ENCODE peak calls at places on chromosome 16, in six cellular contexts. B, D, T, C, H and R are unnamed samples.

GRCh38 chr16:22624038-22624656 is 113.5 kb downstream of the NPIPB5 start:
- DNase-seq in B (no peak), D (no peak), T (no peak), C (no peak), H (no peak), R (no peak)

GRCh38 chr16:2773188-2773968 is 3.7 kb downstream of the ELOB start:
- DNase-seq in B (no peak), D (no peak), T (no peak), C (no peak), H (no peak), R (peak)

GRCh38 chr16:83143788-83144187 is 517.0 kb downstream of the CDH13 start:
- DNase-seq in B (peak), D (no peak), T (no peak), C (no peak), H (no peak), R (no peak)

GRCh38 chr16:85539629-85540291 is 73.4 kb upstream of the GSE1 start:
- DNase-seq in B (no peak), D (no peak), T (no peak), C (no peak), H (no peak), R (no peak)

GRCh38 chr16:19555938-19556778 is 655 bp downstream of the VPS35L start:
- DNase-seq in B (no peak), D (no peak), T (no peak), C (no peak), H (no peak), R (peak)

GRCh38 chr16:87053016-87053982 is 263.9 kb downstream of the C16orf95 start:
- DNase-seq in B (no peak), D (no peak), T (no peak), C (no peak), H (no peak), R (no peak)

GRCh38 chr16:80948886-80949502 is 57.7 kb downstream of the CMC2 start:
- DNase-seq in B (peak), D (no peak), T (no peak), C (no peak), H (no peak), R (peak)

GRCh38 chr16:66964049-66964448 is 3.0 kb downstream of the CES3 start:
- DNase-seq in B (no peak), D (no peak), T (no peak), C (no peak), H (no peak), R (no peak)

GRCh38 chr16:50282010-50282538 is 15.7 kb downstream of the ADCY7 start:
- DNase-seq in B (no peak), D (no peak), T (no peak), C (no peak), H (peak), R (no peak)

GRCh38 chr16:31253642-31254045 is 6.1 kb upstream of the ITGAM start:
- DNase-seq in B (peak), D (no peak), T (no peak), C (no peak), H (no peak), R (no peak)

GRCh38 chr16:66254751-66255150 is 111.7 kb upstream of the CDH5 start:
- DNase-seq in B (no peak), D (no peak), T (no peak), C (no peak), H (no peak), R (peak)

GRCh38 chr16:56877783-56878182 is 12.8 kb downstream of the SLC12A3 start:
- DNase-seq in B (no peak), D (no peak), T (no peak), C (no peak), H (no peak), R (no peak)

GRCh38 chr16:15772579-15773293 is 84.1 kb downstream of the MYH11 start:
- DNase-seq in B (no peak), D (no peak), T (no peak), C (no peak), H (no peak), R (no peak)

GRCh38 chr16:89060207-89060794 is 33.4 kb upstream of the ACSF3 start:
- DNase-seq in B (no peak), D (no peak), T (no peak), C (no peak), H (peak), R (no peak)

GRCh38 chr16:11121909-11122692 is 133.9 kb downstream of the SOCS1 start:
- DNase-seq in B (no peak), D (no peak), T (no peak), C (no peak), H (no peak), R (no peak)

GRCh38 chr16:20611350-20611902 is 35.3 kb upstream of the ACSM2B start:
- DNase-seq in B (no peak), D (no peak), T (no peak), C (no peak), H (no peak), R (no peak)

GRCh38 chr16:4327782-4328579 is 12.1 kb downstream of the GLIS2 start:
- DNase-seq in B (peak), D (peak), T (no peak), C (peak), H (peak), R (peak)